ENCODE peak calls at places on chromosome 20, in five cellular contexts. L is GM12878, T is stomach, K is HCT116, Z is A549. H is an unnamed sample.

GRCh38 chr20:57686931-57687652 is 22.7 kb downstream of the PMEPA1 start:
- DNase-seq in T (peak; percentile 35), Z (no peak), L (no peak), K (no peak), H (no peak)

GRCh38 chr20:41176711-41177552 is 39.6 kb downstream of the PLCG1 start:
- DNase-seq in Z (no peak), T (peak; percentile 21), K (no peak), L (no peak), H (peak; percentile 1)

GRCh38 chr20:49278036-49278816 is at the start of gene ZNFX1:
- DNase-seq in K (peak; percentile 94), Z (peak; percentile 98), T (peak; percentile 99), L (peak; percentile 95), H (peak; percentile 99)

GRCh38 chr20:45579184-45579583 is at the start of gene WFDC8:
- DNase-seq in L (no peak), K (no peak), T (no peak), Z (no peak), H (peak; percentile 41)

GRCh38 chr20:8216375-8217200 is 84.5 kb downstream of the PLCB1 start:
- DNase-seq in T (no peak), K (no peak), Z (no peak), L (no peak), H (no peak)

GRCh38 chr20:44435630-44436335 is 39.9 kb upstream of the TTPAL start:
- DNase-seq in L (no peak), Z (peak; percentile 52), T (no peak), K (no peak), H (no peak)

GRCh38 chr20:9400371-9401025 is 113.9 kb upstream of the LAMP5 start:
- DNase-seq in K (no peak), Z (no peak), T (no peak), L (no peak), H (no peak)

GRCh38 chr20:60066438-60066823 is 108.2 kb downstream of the CDH26 start:
- DNase-seq in T (no peak), K (no peak), L (no peak), Z (no peak), H (no peak)

GRCh38 chr20:62861732-62862336 is at the start of gene TCFL5:
- DNase-seq in L (no peak), K (peak; percentile 81), Z (peak; percentile 90), T (peak; percentile 93), H (peak; percentile 79)

GRCh38 chr20:1437222-1437904 is 29.3 kb downstream of the NSFL1C start:
- DNase-seq in T (peak; percentile 77), K (peak; percentile 71), L (peak; percentile 40), Z (peak; percentile 91), H (peak; percentile 76)

GRCh38 chr20:1438361-1438760 is 28.3 kb downstream of the NSFL1C start:
- DNase-seq in L (no peak), T (no peak), Z (no peak), K (no peak), H (no peak)

GRCh38 chr20:1441133-1441532 is 25.5 kb downstream of the NSFL1C start:
- DNase-seq in K (no peak), Z (no peak), T (no peak), L (no peak), H (no peak)

GRCh38 chr20:1442304-1442703 is 24.3 kb downstream of the NSFL1C start:
- DNase-seq in K (no peak), Z (no peak), T (no peak), L (no peak), H (no peak)

DNA sequence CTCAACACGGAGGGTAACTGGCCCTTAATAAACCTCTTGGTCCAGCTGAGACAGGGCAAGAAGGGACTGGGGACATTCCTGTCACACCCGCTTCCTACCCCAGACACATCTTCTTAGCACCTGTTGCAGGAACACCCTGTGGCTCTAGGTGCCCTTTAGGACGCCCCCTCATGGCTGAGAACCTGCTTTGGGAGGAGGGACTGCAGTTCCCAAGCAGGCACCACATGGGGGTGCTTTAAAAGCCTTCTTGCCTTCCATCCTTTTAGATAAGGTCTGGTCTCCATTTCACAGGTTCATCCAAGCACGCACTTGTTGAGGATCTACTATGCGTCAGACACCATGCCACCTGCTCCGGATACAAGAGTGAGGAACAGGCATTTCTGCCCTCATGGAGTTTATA is 26.6 kb downstream of the NSFL1C start:
- DNase-seq in L (no peak), K (peak; percentile 26), T (no peak), Z (peak; percentile 50), H (no peak)
- TF ChIP-seq CTCF in L (peak; percentile 41), K (peak; percentile 66), T (no peak), Z (peak; percentile 35), H (no peak)

GRCh38 chr20:539236-539635 is 4.4 kb downstream of the CSNK2A1 start:
- DNase-seq in T (no peak), K (no peak), L (no peak), Z (no peak), H (no peak)
- TF ChIP-seq POLR2A in T (no peak), K (no peak), L (no peak), Z (no peak), H (no peak)

DNA sequence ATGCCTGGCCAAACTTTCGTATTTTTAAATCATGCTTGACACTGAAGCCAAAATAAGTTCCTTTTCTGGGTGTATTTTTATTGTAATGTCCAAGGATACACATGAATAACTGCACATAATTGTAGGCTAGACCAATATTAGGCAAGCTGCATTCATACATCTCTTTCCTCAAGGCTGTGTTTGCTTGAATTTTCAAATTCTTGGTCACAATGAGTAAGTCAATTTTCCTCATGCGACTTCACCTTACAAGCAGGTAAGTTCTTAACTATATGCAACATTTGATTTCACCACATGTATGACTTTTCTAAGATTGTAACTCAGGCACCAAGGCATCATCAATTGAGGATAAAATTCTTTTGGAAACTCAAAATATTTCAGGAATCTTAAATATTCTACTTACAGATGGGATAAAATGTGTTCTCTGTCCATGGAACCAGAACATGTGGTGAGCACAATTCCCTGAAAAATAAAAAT is 112.4 kb upstream of the ZNF217 start:
- DNase-seq in L (no peak), Z (no peak), T (no peak), K (no peak), H (no peak)
- H3K27ac ChIP-seq in L (peak overlapping the region; percentile 97), Z (no peak overlapping the region), T (no peak overlapping the region), K (no peak overlapping the region), H (peak overlapping the region; percentile 49)

GRCh38 chr20:11200423-11200822 is 526.6 kb upstream of the JAG1 start:
- DNase-seq in Z (no peak), L (no peak), T (no peak), K (no peak), H (no peak)

GRCh38 chr20:11205769-11206362 is 532.1 kb upstream of the JAG1 start:
- DNase-seq in K (no peak), L (no peak), T (no peak), Z (no peak), H (no peak)

GRCh38 chr20:11207749-11208502 is 534.1 kb upstream of the JAG1 start:
- DNase-seq in L (no peak), K (peak; percentile 86), Z (peak; percentile 98), T (peak; percentile 67), H (no peak)

GRCh38 chr20:11210611-11211010 is 536.8 kb upstream of the JAG1 start:
- DNase-seq in K (no peak), L (no peak), T (no peak), Z (no peak), H (no peak)

DNA sequence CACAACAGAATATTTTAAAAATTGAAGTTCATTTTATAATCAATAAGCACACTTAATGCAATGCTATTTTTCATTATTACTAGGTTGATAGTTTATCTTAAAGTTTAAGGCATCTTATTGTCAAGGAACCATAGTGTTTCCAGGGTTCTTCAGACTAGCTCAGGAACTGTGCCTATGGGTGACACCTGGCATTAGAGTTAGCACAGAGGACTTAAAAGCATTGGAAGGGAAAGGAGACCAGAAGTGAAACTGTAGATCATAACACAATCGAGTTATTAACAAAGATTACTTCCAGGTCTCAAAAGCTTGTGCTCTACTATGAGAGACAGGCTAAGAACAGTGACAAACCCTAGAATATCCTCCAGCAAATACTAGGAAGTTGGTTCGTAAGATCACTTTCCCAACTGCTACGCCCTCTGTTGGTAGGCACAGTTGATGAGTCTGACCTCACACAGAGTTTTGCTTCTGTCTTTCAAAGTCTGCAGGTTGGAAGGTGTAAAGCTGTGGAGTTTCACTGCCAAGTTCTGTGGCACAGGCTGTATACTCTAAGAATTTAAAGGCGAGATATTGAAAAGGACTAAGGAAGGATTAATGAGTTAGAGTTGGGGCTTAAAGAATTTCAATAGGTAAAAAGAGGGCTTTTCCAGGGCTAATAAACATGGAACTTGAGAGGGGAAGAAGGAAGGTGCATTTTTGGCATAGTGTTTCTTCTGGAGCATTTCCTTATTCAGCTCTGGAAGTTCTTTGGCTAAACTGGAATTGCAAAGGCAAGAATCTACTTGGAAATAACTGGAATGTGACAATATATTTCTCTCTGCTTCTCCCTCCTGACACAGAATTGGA is 531.3 kb upstream of the JAG1 start:
- DNase-seq in Z (peak; percentile 89), T (peak; percentile 63), L (peak; percentile 50), K (peak; percentile 73), H (peak; percentile 63)
- TF ChIP-seq CTCF in Z (peak; percentile 89), T (peak; percentile 78), L (peak; percentile 84), K (peak; percentile 91), H (peak; percentile 74)

GRCh38 chr20:23287366-23288190 is 63.0 kb upstream of the NXT1 start:
- DNase-seq in L (no peak), Z (no peak), T (no peak), K (no peak), H (no peak)

GRCh38 chr20:23283096-23283850 is 67.3 kb upstream of the NXT1 start:
- DNase-seq in L (no peak), K (no peak), Z (no peak), T (no peak), H (no peak)

GRCh38 chr20:23286346-23286745 is 64.2 kb upstream of the NXT1 start:
- DNase-seq in Z (no peak), K (no peak), L (no peak), T (peak; percentile 10), H (no peak)

GRCh38 chr20:23284009-23284408 is 66.6 kb upstream of the NXT1 start:
- DNase-seq in K (no peak), L (no peak), Z (no peak), T (no peak), H (no peak)

GRCh38 chr20:23285536-23285935 is 65.1 kb upstream of the NXT1 start:
- DNase-seq in Z (no peak), T (no peak), K (no peak), L (no peak), H (no peak)
- TF ChIP-seq POLR2A in Z (no peak), T (no peak), K (no peak), L (no peak), H (no peak)

GRCh38 chr20:47927944-47928343 is 142.7 kb upstream of the SULF2 start:
- DNase-seq in Z (no peak), K (no peak), L (no peak), T (no peak), H (no peak)

GRCh38 chr20:47926731-47927130 is 141.4 kb upstream of the SULF2 start:
- DNase-seq in L (no peak), Z (no peak), K (no peak), T (no peak), H (no peak)

GRCh38 chr20:47922280-47922675 is 137.0 kb upstream of the SULF2 start:
- DNase-seq in T (no peak), Z (peak; percentile 35), L (no peak), K (no peak), H (no peak)

GRCh38 chr20:47927385-47927851 is 142.1 kb upstream of the SULF2 start:
- DNase-seq in K (no peak), Z (no peak), L (no peak), T (no peak), H (no peak)

GRCh38 chr20:47925603-47926002 is 140.3 kb upstream of the SULF2 start:
- DNase-seq in K (no peak), L (no peak), T (no peak), Z (no peak), H (no peak)
- H3K27ac ChIP-seq in K (no peak overlapping the region), L (no peak overlapping the region), T (no peak overlapping the region), Z (no peak overlapping the region), H (no peak overlapping the region)